ENCODE peak calls at places on chromosomes 3 and 15, in eight cellular contexts. Q, L, P, E, Z, B, C and T are unnamed samples.

GRCh38 chr3:72165808-72166207 is 380.9 kb upstream of the PROK2 start:
- DNase-seq in E (no peak), Z (no peak), P (no peak), B (no peak), C (no peak), L (no peak), Q (no peak), T (no peak)

GRCh38 chr3:16485024-16485992 is 28.2 kb downstream of the RFTN1 start:
- DNase-seq in L (no peak), Z (no peak), Q (peak), B (no peak), P (no peak), C (peak), E (no peak), T (no peak)

GRCh38 chr15:33915571-33916407 is 52.5 kb upstream of the CHRM5 start:
- DNase-seq in B (no peak), P (peak), Q (no peak), E (no peak), C (no peak), Z (no peak), L (no peak), T (no peak)

GRCh38 chr3:127226946-127227842 is 34.3 kb downstream of the PRR23E start:
- DNase-seq in B (peak), E (no peak), L (no peak), Q (no peak), Z (no peak), C (peak), P (no peak), T (no peak)

GRCh38 chr3:112640864-112641751 is at the start of gene CCDC80:
- DNase-seq in L (no peak), P (no peak), Q (peak), E (peak), Z (no peak), C (peak), B (no peak), T (no peak)

GRCh38 chr15:67021455-67021854 is 43.9 kb upstream of the SMAD3 start:
- DNase-seq in L (no peak), P (no peak), E (no peak), B (no peak), C (no peak), Q (no peak), Z (no peak), T (no peak)

GRCh38 chr15:73755481-73755880 is 2.3 kb upstream of the INSYN1 start:
- DNase-seq in C (no peak), E (no peak), B (no peak), P (no peak), Z (no peak), L (no peak), Q (no peak), T (no peak)

GRCh38 chr3:26799679-26800317 is 177.2 kb downstream of the LRRC3B start:
- DNase-seq in Z (no peak), B (no peak), Q (no peak), C (no peak), L (no peak), P (no peak), E (no peak), T (no peak)

GRCh38 chr3:130276203-130276803 is 69.2 kb upstream of the COL6A5 start:
- DNase-seq in C (peak), B (no peak), L (no peak), Z (no peak), E (peak), Q (peak), P (no peak), T (no peak)

GRCh38 chr3:62414786-62415185 is 41.4 kb upstream of the FEZF2 start:
- DNase-seq in Q (no peak), Z (no peak), E (no peak), L (peak), P (no peak), B (no peak), C (no peak), T (no peak)

GRCh38 chr3:17372811-17373210 is 369.6 kb downstream of the TBC1D5 start:
- DNase-seq in E (peak), Z (no peak), P (no peak), B (no peak), L (no peak), Q (peak), C (peak), T (no peak)

GRCh38 chr3:176349706-176350105 is 847.6 kb downstream of the TBL1XR1 start:
- DNase-seq in Q (no peak), P (no peak), C (no peak), L (no peak), Z (no peak), B (no peak), E (no peak), T (no peak)

GRCh38 chr3:186264608-186265400 is 97.2 kb downstream of the DGKG start:
- DNase-seq in L (no peak), Q (no peak), B (no peak), P (no peak), Z (no peak), E (no peak), C (no peak), T (no peak)

GRCh38 chr3:23761440-23761896 is 44.3 kb upstream of the UBE2E1 start:
- DNase-seq in Q (peak), E (peak), Z (no peak), P (no peak), B (no peak), C (no peak), L (peak), T (no peak)
- TF ChIP-seq CTCF in Q (peak), E (peak), Z (peak), P (peak), B (no peak), C (peak), L (peak), T (no peak)

GRCh38 chr15:28921925-28922711 is 36.3 kb downstream of the APBA2 start:
- DNase-seq in B (peak), P (no peak), C (no peak), E (no peak), L (no peak), Q (no peak), Z (no peak), T (no peak)
- TF ChIP-seq CTCF in B (no peak), P (no peak), C (no peak), E (peak), L (no peak), Q (no peak), Z (peak), T (no peak)

DNA sequence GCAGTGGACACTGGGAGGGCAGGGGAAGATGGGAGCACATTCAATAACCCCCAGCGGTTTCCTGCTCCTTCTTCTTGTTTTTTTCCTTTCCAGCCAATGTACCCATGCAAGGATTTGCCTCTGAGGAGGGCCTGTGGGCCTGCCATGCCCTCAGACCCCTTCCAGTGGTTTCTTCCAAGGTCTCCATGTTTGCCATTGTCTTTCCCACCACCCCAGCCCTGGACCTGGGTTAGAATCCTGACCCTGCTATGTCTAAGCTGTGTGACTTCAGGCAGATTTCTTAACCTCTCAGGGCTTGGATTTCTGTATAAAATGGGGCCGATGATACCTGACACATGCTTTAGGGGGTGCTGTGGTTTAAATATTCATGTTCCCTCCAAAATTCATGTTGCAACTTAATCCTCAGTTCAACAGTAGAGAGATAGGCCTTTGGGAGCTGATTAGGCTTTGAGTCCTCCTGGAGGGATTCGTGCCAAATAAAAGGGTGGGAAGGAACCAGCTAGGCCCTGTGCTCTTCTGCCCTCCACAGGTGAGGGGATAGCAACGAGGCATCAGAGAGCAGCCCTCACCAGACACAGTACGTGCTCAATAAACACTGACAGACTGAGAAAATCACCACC is 46.3 kb upstream of the FLNB start:
- DNase-seq in E (peak), P (no peak), Q (peak), Z (no peak), L (no peak), B (no peak), C (peak), T (no peak)
- TF ChIP-seq CTCF in E (peak), P (no peak), Q (peak), Z (no peak), L (peak), B (no peak), C (peak), T (no peak)

DNA sequence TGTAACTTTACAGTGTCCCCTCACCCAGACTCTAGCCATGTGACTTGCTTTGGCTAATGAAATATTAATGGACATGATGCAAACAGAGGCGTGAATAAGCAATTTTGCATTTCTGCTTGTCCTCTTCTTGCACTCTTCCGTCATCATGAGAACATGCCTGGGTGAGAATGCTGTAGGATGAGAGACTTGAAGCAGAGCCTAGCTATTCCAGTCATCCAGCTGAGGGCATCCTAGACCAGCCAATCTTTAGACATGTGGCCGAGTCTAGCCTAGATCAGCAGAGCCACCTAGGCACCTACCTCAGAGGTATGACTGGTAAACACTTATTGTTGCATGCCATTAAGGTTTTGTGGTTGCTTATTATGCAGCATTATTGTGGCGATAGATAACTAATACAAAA is 450.5 kb upstream of the AZI2 start:
- DNase-seq in B (no peak), Q (no peak), C (peak), E (peak), L (no peak), P (no peak), Z (no peak), T (no peak)
- TF ChIP-seq CTCF in B (no peak), Q (no peak), C (peak), E (peak), L (no peak), P (no peak), Z (no peak), T (no peak)

GRCh38 chr15:98647026-98647773 is 1.1 kb upstream of the IGF1R start:
- DNase-seq in Z (peak), P (peak), E (peak), L (peak), C (peak), Q (peak), B (peak), T (peak)
- TF ChIP-seq CTCF in Z (peak), P (peak), E (no peak), L (peak), C (no peak), Q (peak), B (peak), T (peak)